ENCODE peak calls at places on chromosomes 11 and 22, in ten cellular contexts. One of them, this sample, is unnamed.

GRCh38 chr22:29524440-29525191 is 28.9 kb downstream of the THOC5 start:
- DNase-seq in left lung: no peak
- DNase-seq in cardiac fibroblast: peak; percentile 32
- DNase-seq in A549: peak; percentile 28
- DNase-seq in AG10803: peak; percentile 23
- DNase-seq in HCT116: no peak
- DNase-seq in chondrocyte: peak; percentile 28
- DNase-seq in astrocyte of the cerebellum: no peak
- DNase-seq in neural progenitor cell: peak; percentile 59
- DNase-seq in RWPE1: peak; percentile 12
- DNase-seq in this sample: no peak

GRCh38 chr22:26321469-26321913 is 107.6 kb upstream of the ASPHD2 start:
- DNase-seq in astrocyte of the cerebellum: no peak
- DNase-seq in neural progenitor cell: no peak
- DNase-seq in A549: no peak
- DNase-seq in left lung: no peak
- DNase-seq in AG10803: peak; percentile 90
- DNase-seq in cardiac fibroblast: peak; percentile 5
- DNase-seq in HCT116: no peak
- DNase-seq in chondrocyte: no peak
- DNase-seq in RWPE1: no peak
- DNase-seq in this sample: no peak

GRCh38 chr22:32532819-32533128 is 58.2 kb downstream of the FBXO7 start:
- DNase-seq in astrocyte of the cerebellum: no peak
- DNase-seq in AG10803: no peak
- DNase-seq in left lung: no peak
- DNase-seq in chondrocyte: no peak
- DNase-seq in A549: no peak
- DNase-seq in HCT116: no peak
- DNase-seq in cardiac fibroblast: no peak
- DNase-seq in RWPE1: no peak
- DNase-seq in neural progenitor cell: no peak
- DNase-seq in this sample: no peak

GRCh38 chr22:25085930-25086901 is 113.4 kb upstream of the CRYBB3 start:
- DNase-seq in astrocyte of the cerebellum: no peak
- DNase-seq in AG10803: no peak
- DNase-seq in left lung: no peak
- DNase-seq in chondrocyte: no peak
- DNase-seq in HCT116: no peak
- DNase-seq in neural progenitor cell: no peak
- DNase-seq in A549: no peak
- DNase-seq in cardiac fibroblast: peak; percentile 70
- DNase-seq in RWPE1: no peak
- DNase-seq in this sample: no peak

GRCh38 chr11:6755303-6755952 is 16.3 kb downstream of the OR2AG2 start:
- DNase-seq in neural progenitor cell: peak; percentile 67
- DNase-seq in HCT116: peak; percentile 24
- DNase-seq in RWPE1: peak; percentile 41
- DNase-seq in AG10803: peak; percentile 20
- DNase-seq in astrocyte of the cerebellum: no peak
- DNase-seq in A549: peak; percentile 41
- DNase-seq in left lung: no peak
- DNase-seq in chondrocyte: no peak
- DNase-seq in cardiac fibroblast: peak; percentile 55
- DNase-seq in this sample: peak; percentile 44

GRCh38 chr11:86062719-86063118 is 6.2 kb downstream of the PICALM start:
- DNase-seq in cardiac fibroblast: peak; percentile 38
- DNase-seq in chondrocyte: no peak
- DNase-seq in left lung: no peak
- DNase-seq in HCT116: no peak
- DNase-seq in astrocyte of the cerebellum: no peak
- DNase-seq in neural progenitor cell: no peak
- DNase-seq in AG10803: peak; percentile 16
- DNase-seq in RWPE1: no peak
- DNase-seq in A549: no peak
- DNase-seq in this sample: no peak

GRCh38 chr11:45468265-45468856 is 182.2 kb upstream of the SYT13 start:
- DNase-seq in HCT116: no peak
- DNase-seq in A549: no peak
- DNase-seq in astrocyte of the cerebellum: no peak
- DNase-seq in AG10803: peak; percentile 31
- DNase-seq in RWPE1: no peak
- DNase-seq in left lung: no peak
- DNase-seq in neural progenitor cell: peak; percentile 24
- DNase-seq in cardiac fibroblast: peak; percentile 85
- DNase-seq in chondrocyte: no peak
- DNase-seq in this sample: no peak

GRCh38 chr11:92776676-92777075 is 192.8 kb upstream of the MTNR1B start:
- DNase-seq in astrocyte of the cerebellum: no peak
- DNase-seq in HCT116: no peak
- DNase-seq in chondrocyte: no peak
- DNase-seq in A549: no peak
- DNase-seq in AG10803: peak; percentile 79
- DNase-seq in neural progenitor cell: no peak
- DNase-seq in RWPE1: no peak
- DNase-seq in cardiac fibroblast: no peak
- DNase-seq in left lung: no peak
- DNase-seq in this sample: no peak

DNA sequence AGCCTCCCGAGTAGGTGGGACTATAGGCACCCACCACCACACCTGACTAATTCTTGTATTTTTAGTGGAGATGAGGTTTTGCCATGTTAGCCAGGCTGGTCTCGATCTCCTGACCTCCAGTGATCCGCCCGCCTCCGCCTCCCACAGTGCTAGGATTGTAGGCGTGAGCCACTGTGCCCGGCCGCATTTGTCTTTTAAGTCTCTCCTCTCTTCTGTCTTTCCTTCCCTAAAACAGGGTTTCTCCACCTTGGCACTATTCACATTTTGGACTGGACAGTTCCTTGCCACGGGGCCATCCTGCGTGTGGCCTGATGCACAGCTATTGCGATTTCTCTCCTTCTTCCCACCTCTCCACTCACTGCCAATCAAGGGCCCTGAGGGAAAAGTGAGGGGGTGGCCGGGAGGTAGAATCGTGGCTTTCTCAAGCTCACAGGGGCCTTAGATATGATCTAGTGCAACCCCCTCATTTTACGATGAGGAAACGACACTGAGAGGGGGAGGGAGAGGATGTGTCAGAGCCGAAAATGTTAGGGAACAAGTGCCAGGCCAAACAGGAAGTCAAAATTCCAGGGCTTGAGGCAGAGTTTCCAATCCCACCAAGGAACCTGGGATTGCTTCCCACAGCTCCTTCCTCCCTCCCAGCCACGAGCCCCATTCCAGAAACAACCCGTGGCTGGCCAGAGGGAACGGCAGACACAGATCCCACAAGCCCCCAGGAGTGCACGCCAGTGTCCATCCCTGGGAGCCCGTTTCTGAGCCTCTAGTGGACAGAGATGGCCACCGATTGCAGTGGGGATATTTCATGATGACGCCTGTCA is 21.2 kb downstream of the SCGB1A1 start:
- DNase-seq in A549: no peak
- DNase-seq in left lung: no peak
- DNase-seq in chondrocyte: no peak
- DNase-seq in RWPE1: no peak
- DNase-seq in neural progenitor cell: no peak
- DNase-seq in HCT116: no peak
- DNase-seq in AG10803: peak; percentile 81
- DNase-seq in cardiac fibroblast: peak; percentile 80
- DNase-seq in astrocyte of the cerebellum: no peak
- DNase-seq in this sample: no peak
- TF ChIP-seq CTCF in A549: no peak
- TF ChIP-seq CTCF in left lung: no peak
- TF ChIP-seq CTCF in chondrocyte: peak; percentile 41
- TF ChIP-seq CTCF in RWPE1: no peak
- TF ChIP-seq CTCF in neural progenitor cell: no peak
- TF ChIP-seq CTCF in HCT116: no peak
- TF ChIP-seq CTCF in AG10803: peak; percentile 22
- TF ChIP-seq CTCF in cardiac fibroblast: peak; percentile 24
- TF ChIP-seq CTCF in astrocyte of the cerebellum: peak; percentile 25
- TF ChIP-seq CTCF in this sample: no peak

DNA sequence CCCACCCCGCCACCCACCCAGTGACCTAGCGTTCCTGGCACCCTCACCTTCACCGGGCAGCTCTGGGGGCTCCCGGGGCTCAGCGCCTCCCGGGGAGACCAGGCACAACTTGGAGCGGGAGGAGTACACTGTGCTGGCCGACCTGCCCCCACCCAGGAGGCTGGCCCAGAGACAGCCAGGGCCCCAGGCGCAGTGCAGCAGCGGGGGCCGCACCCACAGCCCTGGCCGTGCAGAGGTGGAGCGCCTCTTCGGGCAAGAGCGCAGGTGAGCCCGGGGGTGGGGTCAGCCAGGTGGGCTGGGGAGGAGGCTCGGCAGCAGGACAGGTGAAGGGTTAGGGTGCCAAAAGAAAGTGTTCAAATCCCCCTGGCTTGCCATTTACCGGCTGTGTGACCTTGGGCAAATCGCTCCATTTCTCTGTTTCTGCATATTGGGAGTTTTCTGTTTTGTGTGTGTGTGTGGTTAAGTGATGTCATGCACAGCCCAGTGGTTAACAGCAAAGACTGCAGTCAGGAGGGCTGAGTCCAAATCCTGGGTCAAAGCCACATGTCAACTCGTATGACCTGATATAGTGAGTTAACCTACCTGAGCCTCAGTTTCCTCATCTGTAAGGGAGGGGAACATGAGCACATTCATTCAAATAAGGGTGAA is 29.5 kb downstream of the TRIOBP start:
- DNase-seq in chondrocyte: no peak
- DNase-seq in A549: no peak
- DNase-seq in astrocyte of the cerebellum: no peak
- DNase-seq in cardiac fibroblast: peak; percentile 49
- DNase-seq in AG10803: peak; percentile 50
- DNase-seq in left lung: no peak
- DNase-seq in HCT116: no peak
- DNase-seq in RWPE1: no peak
- DNase-seq in neural progenitor cell: no peak
- DNase-seq in this sample: no peak
- TF ChIP-seq CTCF in chondrocyte: peak; percentile 38
- TF ChIP-seq CTCF in A549: no peak
- TF ChIP-seq CTCF in astrocyte of the cerebellum: peak; percentile 7
- TF ChIP-seq CTCF in cardiac fibroblast: no peak
- TF ChIP-seq CTCF in AG10803: peak; percentile 41
- TF ChIP-seq CTCF in left lung: no peak
- TF ChIP-seq CTCF in HCT116: no peak
- TF ChIP-seq CTCF in RWPE1: no peak
- TF ChIP-seq CTCF in neural progenitor cell: no peak
- TF ChIP-seq CTCF in this sample: no peak

DNA sequence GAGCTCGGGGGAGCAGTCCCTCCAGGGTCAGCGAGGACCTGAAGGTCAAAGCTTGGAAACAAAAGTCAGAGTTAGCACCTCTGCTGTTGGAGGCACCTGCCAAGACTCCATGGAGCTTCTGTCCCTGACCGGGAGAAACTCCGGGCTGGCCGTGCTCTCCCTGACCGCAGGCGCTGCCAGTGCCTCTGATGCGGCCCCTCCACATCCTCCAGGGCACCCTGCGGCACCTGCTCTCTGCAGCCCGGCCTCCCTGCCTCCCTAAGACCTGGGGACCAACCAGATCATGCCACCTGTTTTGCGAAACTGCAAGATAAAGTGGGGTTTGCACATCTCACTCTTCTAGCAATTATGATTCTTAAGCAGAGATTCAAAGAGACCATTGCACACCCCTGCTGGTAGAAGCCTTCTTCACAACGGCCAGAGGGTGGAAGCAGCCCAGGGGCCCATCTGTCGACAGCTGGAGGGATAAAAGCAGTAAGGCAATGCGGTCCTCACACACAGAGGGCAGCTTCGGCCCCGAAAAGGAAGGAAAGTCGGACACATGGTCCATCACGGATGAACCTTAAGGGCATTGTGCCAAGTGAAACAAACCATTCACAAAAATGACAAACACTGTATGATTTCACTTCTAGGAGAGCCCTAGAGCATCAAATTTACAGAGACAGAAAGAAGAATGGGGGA is 477.1 kb downstream of the BRD1 start:
- DNase-seq in cardiac fibroblast: no peak
- DNase-seq in RWPE1: no peak
- DNase-seq in astrocyte of the cerebellum: no peak
- DNase-seq in HCT116: no peak
- DNase-seq in AG10803: no peak
- DNase-seq in chondrocyte: peak; percentile 63
- DNase-seq in A549: no peak
- DNase-seq in left lung: peak; percentile 56
- DNase-seq in neural progenitor cell: no peak
- DNase-seq in this sample: no peak
- TF ChIP-seq CTCF in cardiac fibroblast: no peak
- TF ChIP-seq CTCF in RWPE1: no peak
- TF ChIP-seq CTCF in astrocyte of the cerebellum: no peak
- TF ChIP-seq CTCF in HCT116: no peak
- TF ChIP-seq CTCF in AG10803: no peak
- TF ChIP-seq CTCF in chondrocyte: peak; percentile 35
- TF ChIP-seq CTCF in A549: no peak
- TF ChIP-seq CTCF in left lung: no peak
- TF ChIP-seq CTCF in neural progenitor cell: no peak
- TF ChIP-seq CTCF in this sample: no peak

GRCh38 chr11:75813622-75814039 is 1.4 kb upstream of the UVRAG start:
- DNase-seq in HCT116: no peak
- DNase-seq in left lung: no peak
- DNase-seq in cardiac fibroblast: peak; percentile 37
- DNase-seq in astrocyte of the cerebellum: no peak
- DNase-seq in AG10803: no peak
- DNase-seq in chondrocyte: no peak
- DNase-seq in neural progenitor cell: no peak
- DNase-seq in A549: no peak
- DNase-seq in RWPE1: no peak
- DNase-seq in this sample: no peak

GRCh38 chr11:75814369-75814685 is 683 bp upstream of the UVRAG start:
- DNase-seq in chondrocyte: no peak
- DNase-seq in left lung: no peak
- DNase-seq in A549: no peak
- DNase-seq in neural progenitor cell: no peak
- DNase-seq in cardiac fibroblast: no peak
- DNase-seq in AG10803: no peak
- DNase-seq in HCT116: no peak
- DNase-seq in RWPE1: no peak
- DNase-seq in astrocyte of the cerebellum: no peak
- DNase-seq in this sample: no peak

GRCh38 chr11:75813126-75813525 is 1.9 kb upstream of the UVRAG start:
- DNase-seq in AG10803: no peak
- DNase-seq in astrocyte of the cerebellum: no peak
- DNase-seq in cardiac fibroblast: no peak
- DNase-seq in left lung: no peak
- DNase-seq in RWPE1: no peak
- DNase-seq in chondrocyte: no peak
- DNase-seq in neural progenitor cell: no peak
- DNase-seq in A549: no peak
- DNase-seq in HCT116: no peak
- DNase-seq in this sample: no peak

GRCh38 chr11:75815345-75815983 is 454 bp downstream of the UVRAG start:
- DNase-seq in astrocyte of the cerebellum: no peak
- DNase-seq in cardiac fibroblast: no peak
- DNase-seq in A549: peak; percentile 58
- DNase-seq in neural progenitor cell: no peak
- DNase-seq in chondrocyte: no peak
- DNase-seq in AG10803: peak; percentile 28
- DNase-seq in HCT116: no peak
- DNase-seq in left lung: peak; percentile 91
- DNase-seq in RWPE1: peak; percentile 55
- DNase-seq in this sample: peak; percentile 64

DNA sequence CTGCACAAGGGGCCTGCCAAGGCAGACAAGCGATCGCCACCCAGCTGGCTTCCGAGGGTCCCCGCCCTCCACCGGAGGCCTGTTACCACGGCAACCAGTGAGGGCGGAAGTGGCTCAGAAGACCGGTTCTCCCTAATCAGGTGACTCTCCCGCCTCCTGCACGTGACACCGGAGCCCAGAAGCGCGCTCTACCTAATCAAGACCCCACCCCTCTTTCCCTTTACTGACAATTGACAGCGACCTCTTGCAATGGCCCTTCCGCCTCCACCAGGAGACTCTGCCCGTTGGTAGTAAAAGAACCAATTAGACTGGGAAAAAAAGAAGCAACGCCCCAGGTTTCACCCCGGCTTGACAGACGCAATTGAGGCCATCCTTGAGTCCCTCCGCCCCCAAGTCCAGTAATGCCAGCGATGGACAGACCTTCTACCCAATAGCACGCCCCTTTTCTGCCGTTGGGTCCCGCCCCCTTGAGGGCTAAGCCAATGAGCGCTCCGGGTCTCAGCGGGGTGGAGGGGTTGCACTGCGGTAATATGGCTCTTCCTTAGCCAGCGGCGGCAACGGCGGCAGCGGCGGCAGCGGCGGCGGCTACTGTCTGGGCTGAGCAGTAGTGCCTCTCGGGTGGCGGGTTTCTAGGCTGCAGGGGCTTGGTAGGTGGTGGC is at the start of gene UVRAG:
- DNase-seq in astrocyte of the cerebellum: peak; percentile 99
- DNase-seq in neural progenitor cell: peak; percentile 99
- DNase-seq in AG10803: peak; percentile 99
- DNase-seq in cardiac fibroblast: peak; percentile 100
- DNase-seq in left lung: peak; percentile 96
- DNase-seq in A549: peak; percentile 99
- DNase-seq in HCT116: peak; percentile 98
- DNase-seq in chondrocyte: peak; percentile 99
- DNase-seq in RWPE1: peak; percentile 100
- DNase-seq in this sample: peak; percentile 99
- TF ChIP-seq CTCF in astrocyte of the cerebellum: no peak
- TF ChIP-seq CTCF in neural progenitor cell: no peak
- TF ChIP-seq CTCF in AG10803: peak; percentile 17
- TF ChIP-seq CTCF in cardiac fibroblast: no peak
- TF ChIP-seq CTCF in left lung: peak; percentile 31
- TF ChIP-seq CTCF in A549: no peak
- TF ChIP-seq CTCF in HCT116: no peak
- TF ChIP-seq CTCF in chondrocyte: no peak
- TF ChIP-seq CTCF in RWPE1: no peak
- TF ChIP-seq CTCF in this sample: no peak

This sample was measured in mesothelial cell of epicardium.